ENCODE peak calls at places on chromosome 20, in four cellular contexts. Y, V, P and I are unnamed samples.

GRCh38 chr20:34582911-34583310 is 24.4 kb downstream of the MAP1LC3A start:
- DNase-seq in V (no peak), Y (no peak), P (no peak), I (no peak)

GRCh38 chr20:10306440-10307358 is 88.1 kb downstream of the SNAP25 start:
- DNase-seq in V (no peak), P (no peak), Y (no peak), I (no peak)

GRCh38 chr20:46243707-46244628 is 64.3 kb downstream of the CDH22 start:
- DNase-seq in Y (no peak), V (no peak), P (no peak), I (no peak)

GRCh38 chr20:10225439-10226080 is 6.9 kb downstream of the SNAP25 start:
- DNase-seq in Y (no peak), V (no peak), P (peak), I (no peak)

GRCh38 chr20:61739086-61739831 is 326.4 kb downstream of the TAF4 start:
- DNase-seq in Y (no peak), P (no peak), V (no peak), I (no peak)

GRCh38 chr20:63525968-63526367 is 5.4 kb downstream of the PPDPF start:
- DNase-seq in V (no peak), P (no peak), Y (peak), I (no peak)

GRCh38 chr20:60993647-60994046 is 258.4 kb upstream of the CDH4 start:
- DNase-seq in P (peak), Y (no peak), V (no peak), I (no peak)

GRCh38 chr20:40843251-40843650 is 154.2 kb upstream of the MAFB start:
- DNase-seq in V (peak), P (no peak), Y (no peak), I (no peak)

GRCh38 chr20:3312940-3313656 is 74.1 kb upstream of the SLC4A11 start:
- DNase-seq in V (no peak), P (no peak), Y (peak), I (no peak)

GRCh38 chr20:32336918-32337347 is 21.2 kb upstream of the ASXL1 start:
- DNase-seq in V (no peak), Y (no peak), P (peak), I (no peak)

GRCh38 chr20:3784863-3785239 is 1.7 kb downstream of the CENPB start:
- DNase-seq in P (no peak), V (no peak), Y (no peak), I (no peak)

GRCh38 chr20:63005862-63006564 is 751 bp downstream of the BHLHE23 start:
- DNase-seq in V (no peak), Y (no peak), P (peak), I (no peak)

DNA sequence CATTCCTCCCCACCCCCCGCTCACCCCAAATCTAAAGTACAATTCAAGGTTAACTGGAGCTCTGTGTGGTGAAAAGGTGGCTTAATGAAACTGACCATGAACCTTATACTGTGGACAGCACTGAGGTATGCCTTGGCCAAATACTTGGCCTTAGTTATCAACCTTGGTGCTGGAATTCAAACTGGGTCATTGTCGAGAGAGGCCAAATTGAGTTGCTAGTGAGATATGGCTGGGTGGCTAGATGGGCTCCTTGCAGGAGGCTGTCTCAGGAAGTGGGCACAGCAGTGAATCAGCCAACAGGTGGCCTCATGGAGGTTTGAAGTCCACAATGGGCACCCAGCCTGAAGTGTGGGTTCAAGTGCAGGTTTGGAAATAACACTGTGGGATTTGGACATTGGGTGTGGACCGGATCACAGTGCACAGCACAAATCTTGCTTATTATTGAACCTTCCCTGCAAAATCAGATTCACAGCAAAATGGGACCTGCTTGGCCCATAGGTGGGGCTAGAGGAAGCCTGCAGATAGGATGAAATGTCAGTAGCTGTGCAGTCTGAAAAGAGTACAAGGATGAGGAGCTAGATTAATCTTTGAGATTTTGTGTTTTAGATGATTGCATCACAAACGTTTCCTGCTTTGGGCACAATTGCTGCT is 5.6 kb upstream of the BTBD3 start:
- DNase-seq in V (peak), P (peak), Y (no peak), I (no peak)
- TF ChIP-seq CTCF in V (peak), P (peak), Y (peak), I (no peak)

GRCh38 chr20:5938456-5939029 is 11.8 kb downstream of the TRMT6 start:
- DNase-seq in P (no peak), V (no peak), Y (no peak), I (no peak)

GRCh38 chr20:5932796-5933195 is 17.5 kb downstream of the TRMT6 start:
- DNase-seq in Y (no peak), V (no peak), P (no peak), I (no peak)

GRCh38 chr20:5933802-5934436 is 16.4 kb downstream of the TRMT6 start:
- DNase-seq in P (peak), Y (no peak), V (no peak), I (no peak)

GRCh38 chr20:5931411-5931810 is 18.9 kb downstream of the TRMT6 start:
- DNase-seq in P (no peak), Y (no peak), V (no peak), I (no peak)

GRCh38 chr20:5935384-5935783 is 14.9 kb downstream of the TRMT6 start:
- DNase-seq in V (no peak), Y (no peak), P (no peak), I (no peak)
- TF ChIP-seq CTCF in V (no peak), Y (no peak), P (no peak), I (no peak)

DNA sequence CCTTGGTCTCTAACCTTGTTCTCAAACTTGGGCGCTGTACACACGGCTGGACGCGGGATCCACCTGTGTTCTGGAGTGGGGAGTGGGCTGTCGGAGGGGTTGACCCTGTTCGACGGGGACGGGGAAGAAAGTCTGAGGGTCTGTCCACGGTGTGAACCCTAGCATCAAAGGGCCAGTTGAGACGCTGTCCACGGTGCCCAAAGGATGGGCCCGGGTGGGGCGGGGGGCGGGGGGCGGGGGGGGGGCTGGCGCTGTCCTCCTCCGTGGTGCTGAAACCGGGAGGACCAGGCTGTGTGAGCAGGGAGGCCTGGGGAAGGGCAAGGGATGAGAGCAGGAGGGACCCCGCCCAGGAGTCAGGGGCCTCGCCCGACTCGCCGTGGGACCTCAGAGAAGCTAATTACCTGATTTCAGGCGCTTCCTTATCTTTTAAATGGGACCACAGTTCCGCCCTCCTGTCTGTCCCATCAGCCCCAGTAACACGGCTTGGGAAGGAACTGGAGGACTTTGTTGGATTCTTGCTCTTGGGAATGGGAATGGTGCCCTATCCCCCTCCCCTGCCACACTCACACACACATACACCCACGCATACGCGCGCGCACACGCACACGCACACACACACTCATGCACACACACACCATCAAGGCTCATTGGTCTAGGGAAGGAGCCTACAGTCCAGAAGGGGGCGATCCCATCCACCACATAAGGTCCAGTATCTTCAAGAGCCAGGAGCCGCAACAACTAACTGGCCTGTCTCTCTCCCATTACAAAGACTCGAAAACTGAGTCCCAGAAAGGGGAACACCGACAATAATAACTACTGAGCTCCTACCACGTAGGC is 1.0 kb upstream of the VSTM2L start:
- DNase-seq in P (peak), V (peak), Y (no peak), I (peak)
- TF ChIP-seq CTCF in P (peak), V (no peak), Y (no peak), I (no peak)

GRCh38 chr20:57047281-57048026 is 219.0 kb downstream of the BMP7 start:
- DNase-seq in Y (no peak), P (no peak), V (no peak), I (no peak)
- TF ChIP-seq CTCF in Y (no peak), P (no peak), V (no peak), I (no peak)

DNA sequence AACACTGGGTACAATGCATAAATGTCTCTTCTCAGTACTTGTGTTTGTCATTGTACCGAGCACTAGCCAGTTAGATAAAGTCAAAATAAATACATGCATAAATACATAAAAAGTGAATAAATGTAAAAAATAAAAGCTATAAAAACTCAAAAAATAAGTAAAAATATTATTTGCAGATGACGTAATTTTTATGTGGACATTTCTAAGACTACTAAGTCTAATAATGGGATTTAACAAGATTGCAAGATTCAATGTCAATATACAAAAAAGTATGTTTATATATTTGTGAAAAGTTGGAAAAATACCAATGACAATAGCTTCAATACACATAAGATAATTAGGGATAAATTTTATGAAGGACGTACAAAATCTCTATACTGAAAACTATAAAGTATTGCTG is 639.6 kb downstream of the CBLN4 start:
- DNase-seq in P (no peak), V (no peak), Y (no peak), I (no peak)
- TF ChIP-seq CTCF in P (no peak), V (no peak), Y (no peak), I (no peak)

DNA sequence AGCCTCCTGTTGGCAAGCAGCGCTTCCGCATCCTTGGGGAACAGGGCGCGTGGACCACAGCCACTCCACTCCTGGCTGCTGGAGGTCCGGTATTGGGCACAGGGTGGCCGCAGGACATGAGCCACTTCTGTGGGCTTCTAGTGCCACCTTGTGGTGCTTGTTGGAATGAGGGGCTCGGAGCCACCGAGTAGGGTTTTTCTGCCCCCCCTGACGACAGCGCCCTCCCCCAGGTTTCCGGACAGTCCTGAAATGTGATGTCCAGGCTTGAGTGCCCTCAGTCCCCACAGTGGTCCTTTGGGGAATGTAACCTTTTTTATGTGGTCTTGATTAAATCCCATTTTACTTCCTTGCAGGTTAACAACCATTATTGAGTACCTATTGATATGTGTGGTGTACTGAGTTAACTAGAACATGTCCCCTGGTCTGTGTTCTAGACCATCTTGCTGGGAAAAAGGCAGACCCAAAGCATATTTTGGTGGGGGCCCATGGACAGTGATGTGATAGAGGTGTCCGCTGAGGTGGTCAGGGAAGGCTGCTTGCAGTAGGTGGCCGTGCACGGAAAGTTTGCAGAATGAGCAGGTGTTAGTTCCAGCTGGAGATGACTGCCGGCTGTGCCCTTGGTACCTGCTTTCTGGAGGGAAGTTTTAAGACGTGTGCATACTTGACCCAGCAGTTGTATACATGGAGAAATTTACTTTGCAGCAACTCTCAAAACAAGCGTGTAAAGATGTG is 70.0 kb downstream of the PTPN1 start:
- DNase-seq in V (peak), P (peak), Y (peak), I (peak)
- TF ChIP-seq CTCF in V (peak), P (peak), Y (peak), I (no peak)

GRCh38 chr20:17650816-17651760 is 31.0 kb downstream of the RRBP1 start:
- DNase-seq in P (no peak), V (no peak), Y (no peak), I (no peak)

GRCh38 chr20:17648306-17648646 is 33.8 kb downstream of the RRBP1 start:
- DNase-seq in V (no peak), Y (no peak), P (no peak), I (no peak)

GRCh38 chr20:17647391-17648305 is 34.4 kb downstream of the RRBP1 start:
- DNase-seq in Y (no peak), P (no peak), V (no peak), I (no peak)

GRCh38 chr20:17650301-17650761 is 31.7 kb downstream of the RRBP1 start:
- DNase-seq in Y (peak), P (no peak), V (no peak), I (no peak)

GRCh38 chr20:17648782-17649730 is 33.0 kb downstream of the RRBP1 start:
- DNase-seq in P (peak), V (no peak), Y (peak), I (no peak)
- TF ChIP-seq CTCF in P (peak), V (no peak), Y (peak), I (no peak)

GRCh38 chr20:2116170-2116940 is 14.7 kb downstream of the STK35 start:
- DNase-seq in P (no peak), Y (no peak), V (no peak), I (no peak)

GRCh38 chr20:2114560-2114959 is 12.9 kb downstream of the STK35 start:
- DNase-seq in P (no peak), V (no peak), Y (no peak), I (no peak)

GRCh38 chr20:2122921-2123320 is 21.3 kb downstream of the STK35 start:
- DNase-seq in Y (peak), P (no peak), V (no peak), I (no peak)

GRCh38 chr20:2114990-2115681 is 13.5 kb downstream of the STK35 start:
- DNase-seq in P (no peak), Y (no peak), V (no peak), I (no peak)

DNA sequence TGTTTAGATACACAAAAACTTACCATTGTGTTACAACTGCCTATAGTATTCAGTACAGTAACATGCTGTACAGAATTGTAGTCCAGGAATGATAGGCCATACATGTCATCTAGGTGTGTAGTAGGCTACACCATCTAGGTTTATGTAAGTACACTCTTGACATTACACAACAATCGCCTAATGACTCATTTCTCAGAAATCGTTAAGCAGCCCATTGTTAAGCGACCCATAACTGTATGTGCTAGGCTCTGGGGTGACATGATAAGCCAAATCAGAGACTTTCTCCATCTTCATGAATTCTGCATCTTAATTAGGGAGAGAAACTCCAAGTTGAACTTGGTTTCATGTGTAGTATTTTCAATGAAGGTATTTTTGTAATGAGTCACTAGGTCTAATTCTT is 17.2 kb downstream of the STK35 start:
- DNase-seq in V (no peak), Y (no peak), P (no peak), I (no peak)
- TF ChIP-seq CTCF in V (no peak), Y (no peak), P (no peak), I (no peak)

DNA sequence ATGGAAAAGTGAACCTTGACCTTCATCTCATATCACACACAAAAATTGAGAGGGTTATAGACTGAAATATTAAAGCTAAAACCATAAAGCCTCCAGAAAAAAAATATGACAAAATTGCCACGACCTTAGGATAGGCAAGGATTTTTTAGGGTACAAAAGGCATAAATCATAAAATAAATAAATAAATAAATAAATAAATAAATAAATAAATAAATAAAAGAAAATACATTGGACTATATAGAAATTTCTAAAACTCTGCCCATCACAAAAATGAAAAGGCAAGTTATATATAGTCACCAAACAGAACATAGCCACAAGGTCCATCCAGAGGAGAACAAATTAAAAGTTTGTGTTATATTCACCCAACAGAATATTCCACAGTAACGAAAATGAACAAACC is 108.6 kb downstream of the INSM1 start:
- DNase-seq in P (no peak), V (no peak), Y (no peak), I (no peak)
- TF ChIP-seq CTCF in P (no peak), V (no peak), Y (no peak), I (no peak)